ENCODE peak calls at places on chromosomes 3 and 15, in four cellular contexts. Z, F, E and V are unnamed samples.

GRCh38 chr3:69182588-69183299 is 60.3 kb upstream of the LMOD3 start:
- DNase-seq in F (peak), E (no peak), Z (no peak), V (no peak)

GRCh38 chr15:56797720-56798275 is 64.5 kb upstream of the ZNF280D start:
- DNase-seq in F (no peak), E (no peak), Z (no peak), V (no peak)

GRCh38 chr15:96331141-96331941 is 841 bp downstream of the NR2F2 start:
- DNase-seq in E (no peak), Z (peak), F (peak), V (peak)

GRCh38 chr3:140719841-140720240 is 42.0 kb downstream of the TRIM42 start:
- DNase-seq in E (no peak), F (no peak), Z (no peak), V (no peak)

GRCh38 chr15:31483053-31483923 is 156.7 kb downstream of the KLF13 start:
- DNase-seq in Z (peak), F (no peak), E (no peak), V (peak)

GRCh38 chr15:85031086-85031943 is 49.7 kb downstream of the PDE8A start:
- DNase-seq in E (no peak), Z (no peak), F (no peak), V (no peak)

GRCh38 chr3:168156479-168156878 is 60.8 kb upstream of the GOLIM4 start:
- DNase-seq in F (no peak), E (no peak), Z (no peak), V (no peak)

GRCh38 chr3:151345854-151346253 is 16.5 kb upstream of the P2RY13 start:
- DNase-seq in Z (no peak), F (peak), E (no peak), V (no peak)

GRCh38 chr15:89460048-89460447 is 36.3 kb downstream of the RHCG start:
- DNase-seq in E (no peak), Z (no peak), F (no peak), V (no peak)

GRCh38 chr3:194058189-194058571 is 77.8 kb upstream of the HES1 start:
- DNase-seq in Z (peak), E (no peak), F (no peak), V (peak)

GRCh38 chr3:100079328-100079727 is 35.0 kb downstream of the FILIP1L start:
- DNase-seq in F (no peak), Z (no peak), E (no peak), V (no peak)

GRCh38 chr15:60442763-60443162 is 36.2 kb downstream of the ICE2 start:
- DNase-seq in E (no peak), F (no peak), Z (no peak), V (no peak)

GRCh38 chr3:191641789-191642188 is 180.8 kb downstream of the PYDC2 start:
- DNase-seq in Z (no peak), F (no peak), E (no peak), V (no peak)

GRCh38 chr15:61794276-61794675 is 266.0 kb downstream of the VPS13C start:
- DNase-seq in F (peak), Z (no peak), E (no peak), V (no peak)

GRCh38 chr15:98850991-98851776 is 156.4 kb downstream of the PGPEP1L start:
- DNase-seq in F (peak), E (no peak), Z (peak), V (peak)

GRCh38 chr3:72449551-72449950 is 398.7 kb downstream of the SHQ1 start:
- DNase-seq in F (no peak), Z (no peak), E (no peak), V (no peak)

GRCh38 chr15:59249816-59250215 is 43.2 kb downstream of the LDHAL6B start:
- DNase-seq in Z (no peak), F (no peak), E (no peak), V (no peak)
- TF ChIP-seq CTCF in Z (no peak), F (no peak), E (no peak), V (no peak)

GRCh38 chr3:130700541-130700940 is 46.1 kb downstream of the PIK3R4 start:
- DNase-seq in F (no peak), Z (no peak), E (no peak), V (no peak)
- TF ChIP-seq CTCF in F (no peak), Z (no peak), E (no peak), V (no peak)

GRCh38 chr3:31004025-31004678 is 109.7 kb upstream of the GADL1 start:
- DNase-seq in E (no peak), Z (no peak), F (peak), V (no peak)
- TF ChIP-seq CTCF in E (no peak), Z (no peak), F (no peak), V (no peak)

DNA sequence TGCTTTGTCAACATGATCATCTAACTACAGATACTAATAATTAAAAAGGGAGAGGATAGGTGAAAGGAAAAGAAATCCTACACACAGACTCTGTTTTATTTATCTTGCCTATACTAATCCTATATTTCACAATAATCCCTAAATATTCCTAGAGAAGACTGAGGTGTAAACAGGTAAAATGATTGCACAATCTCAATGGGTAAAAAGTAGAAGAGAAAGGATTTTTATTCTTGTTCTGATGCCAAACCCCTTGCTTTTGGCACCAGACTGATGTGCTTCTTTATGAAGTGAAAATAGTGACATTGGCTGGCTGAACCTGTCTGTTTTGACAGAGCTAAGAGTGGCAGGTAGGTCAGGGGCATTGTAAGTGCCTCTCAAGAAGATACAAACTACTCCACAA is 101.9 kb upstream of the ZPLD1 start:
- DNase-seq in Z (no peak), F (peak), E (no peak), V (no peak)
- TF ChIP-seq CTCF in Z (no peak), F (no peak), E (no peak), V (no peak)

GRCh38 chr15:51390932-51391432 is 49.5 kb downstream of the GLDN start:
- DNase-seq in Z (no peak), F (no peak), E (no peak), V (no peak)
- TF ChIP-seq CTCF in Z (no peak), F (no peak), E (no peak), V (no peak)